ENCODE peak calls at places on chromosomes 5 and 9, in nine cellular contexts. Z, D, Y, Q, B, P, W, E and V are unnamed samples. For H3K79me2 and H3K4me1, the result is how much of the 10 kb centered on the place peaks cover.

GRCh38 chr9:107698779-107699564 is 209.4 kb upstream of the KLF4 start:
- DNase-seq in Z (no peak), D (no peak), Y (no peak), Q (no peak), B (no peak), P (no peak), W (no peak), E (no peak), V (no peak)

GRCh38 chr5:172642046-172642409 is 965 bp downstream of the NEURL1B start:
- DNase-seq in Z (no peak), D (peak), Y (no peak), Q (no peak), B (no peak), P (no peak), W (no peak), E (no peak), V (no peak)

GRCh38 chr9:120622790-120623189 is 42.8 kb upstream of the CDK5RAP2 start:
- DNase-seq in Z (no peak), D (no peak), Y (no peak), Q (no peak), B (no peak), P (no peak), W (no peak), E (no peak), V (no peak)

GRCh38 chr9:80899208-80899607 is 790.1 kb downstream of the TLE1 start:
- DNase-seq in Z (no peak), D (no peak), Y (no peak), Q (no peak), B (no peak), P (no peak), W (no peak), E (peak), V (no peak)

GRCh38 chr5:149886060-149886459 is 58.5 kb downstream of the PDE6A start:
- DNase-seq in Z (no peak), D (peak), Y (no peak), Q (no peak), B (no peak), P (no peak), W (no peak), E (no peak), V (no peak)

GRCh38 chr5:92309336-92309991 is 926.3 kb upstream of the ARRDC3 start:
- DNase-seq in Z (peak), D (peak), Y (peak), Q (peak), B (peak), P (peak), W (peak), E (peak), V (peak)

GRCh38 chr9:125995006-125995405 is 247.8 kb downstream of the PBX3 start:
- DNase-seq in Z (no peak), D (no peak), Y (no peak), Q (no peak), B (peak), P (no peak), W (no peak), E (no peak), V (no peak)

GRCh38 chr9:3740690-3741419 is 215.1 kb upstream of the RFX3 start:
- DNase-seq in Z (no peak), D (peak), Y (no peak), Q (no peak), B (no peak), P (no peak), W (no peak), E (peak), V (no peak)

GRCh38 chr5:157917909-157918809 is 59.2 kb upstream of the CLINT1 start:
- DNase-seq in Z (peak), D (peak), Y (peak), Q (peak), B (peak), P (peak), W (peak), E (peak), V (peak)

GRCh38 chr5:179553875-179554274 is 3.5 kb downstream of the RUFY1 start:
- DNase-seq in Z (no peak), D (peak), Y (peak), Q (no peak), B (no peak), P (no peak), W (no peak), E (peak), V (no peak)

GRCh38 chr5:97042981-97043380 is 99.4 kb downstream of the LIX1 start:
- DNase-seq in Z (no peak), D (no peak), Y (no peak), Q (no peak), B (no peak), P (peak), W (peak), E (no peak), V (no peak)

GRCh38 chr9:136482793-136483588 is at the start of gene SEC16A:
- DNase-seq in Z (peak), D (peak), Y (peak), Q (peak), B (peak), P (peak), W (peak), E (peak), V (peak)

GRCh38 chr5:82356808-82357671 is 78.9 kb upstream of the RPS23 start:
- DNase-seq in Z (peak), D (peak), Y (peak), Q (no peak), B (no peak), P (no peak), W (peak), E (peak), V (peak)

GRCh38 chr5:76660360-76660759 is 37.2 kb upstream of the F2RL2 start:
- DNase-seq in Z (no peak), D (no peak), Y (no peak), Q (no peak), B (no peak), P (no peak), W (no peak), E (no peak), V (no peak)

GRCh38 chr5:37834542-37835399 is 5.1 kb downstream of the GDNF start:
- DNase-seq in Z (no peak), D (no peak), Y (peak), Q (no peak), B (peak), P (peak), W (peak), E (no peak), V (peak)

GRCh38 chr5:119470851-119471451 is 18.7 kb downstream of the HSD17B4 start:
- DNase-seq in Z (peak), D (peak), Y (peak), Q (peak), B (no peak), P (peak), W (peak), E (peak), V (peak)

GRCh38 chr9:116417464-116417863 is 263.9 kb downstream of the PAPPA start:
- DNase-seq in Z (no peak), D (peak), Y (no peak), Q (no peak), B (no peak), P (no peak), W (no peak), E (no peak), V (no peak)

GRCh38 chr9:69454327-69454726 is 129.3 kb downstream of the ENTREP1 start:
- DNase-seq in Z (no peak), D (no peak), Y (no peak), Q (no peak), B (no peak), P (no peak), W (no peak), E (no peak), V (no peak)

GRCh38 chr5:28374492-28374934 is 1336.1 kb upstream of the CDH9 start:
- DNase-seq in Z (no peak), D (no peak), Y (peak), Q (no peak), B (no peak), P (no peak), W (no peak), E (peak), V (no peak)

GRCh38 chr5:66209794-66210193 is 65.7 kb downstream of the SREK1 start:
- DNase-seq in Z (no peak), D (peak), Y (no peak), Q (no peak), B (no peak), P (no peak), W (no peak), E (no peak), V (no peak)

GRCh38 chr5:143887901-143888648 is 76.1 kb downstream of the HMHB1 start:
- DNase-seq in Z (no peak), D (peak), Y (no peak), Q (no peak), B (no peak), P (no peak), W (no peak), E (peak), V (no peak)

GRCh38 chr5:150560401-150561191 is 52.7 kb downstream of the NDST1 start:
- DNase-seq in Z (peak), D (peak), Y (peak), Q (peak), B (peak), P (peak), W (peak), E (peak), V (peak)

GRCh38 chr9:2613730-2614271 is 7.8 kb upstream of the VLDLR start:
- DNase-seq in Z (no peak), D (no peak), Y (no peak), Q (no peak), B (no peak), P (no peak), W (peak), E (no peak), V (no peak)

GRCh38 chr5:80503641-80504040 is 15.7 kb downstream of the FAM151B start:
- DNase-seq in Z (no peak), D (no peak), Y (no peak), Q (no peak), B (no peak), P (no peak), W (no peak), E (no peak), V (no peak)

GRCh38 chr9:111274737-111275136 is 55.3 kb downstream of the OR2K2 start:
- DNase-seq in Z (no peak), D (no peak), Y (no peak), Q (no peak), B (no peak), P (no peak), W (no peak), E (no peak), V (no peak)

GRCh38 chr9:121735065-121735791 is 83.8 kb downstream of the DAB2IP start:
- DNase-seq in Z (no peak), D (peak), Y (peak), Q (peak), B (no peak), P (peak), W (peak), E (peak), V (no peak)

GRCh38 chr5:55936100-55936693 is 58.6 kb downstream of the IL6ST start:
- DNase-seq in Z (peak), D (peak), Y (peak), Q (peak), B (peak), P (peak), W (peak), E (peak), V (peak)

GRCh38 chr5:116482394-116482793 is 92.2 kb downstream of the SEMA6A start:
- DNase-seq in Z (no peak), D (peak), Y (no peak), Q (no peak), B (no peak), P (no peak), W (no peak), E (peak), V (no peak)

GRCh38 chr9:129724456-129725190 is 28.2 kb downstream of the PTGES start:
- DNase-seq in Z (no peak), D (no peak), Y (no peak), Q (no peak), B (peak), P (no peak), W (no peak), E (no peak), V (no peak)

GRCh38 chr5:490116-491094 is 33.8 kb downstream of the SLC9A3 start:
- DNase-seq in Z (no peak), D (no peak), Y (no peak), Q (no peak), B (no peak), P (no peak), W (no peak), E (no peak), V (no peak)

GRCh38 chr9:99224445-99224844 is 2.4 kb downstream of the SEC61B start:
- DNase-seq in Z (no peak), D (no peak), Y (no peak), Q (no peak), B (no peak), P (no peak), W (no peak), E (no peak), V (no peak)

GRCh38 chr5:177495243-177496060 is 2.0 kb downstream of the PDLIM7 start:
- DNase-seq in Z (no peak), D (peak), Y (peak), Q (peak), B (peak), P (peak), W (peak), E (peak), V (no peak)

GRCh38 chr5:78602400-78602799 is 46.2 kb downstream of the LHFPL2 start:
- DNase-seq in Z (no peak), D (no peak), Y (no peak), Q (no peak), B (no peak), P (no peak), W (no peak), E (peak), V (no peak)

GRCh38 chr9:79885093-79885857 is 313.5 kb downstream of the TLE4 start:
- DNase-seq in Z (no peak), D (no peak), Y (no peak), Q (no peak), B (no peak), P (no peak), W (no peak), E (no peak), V (no peak)

GRCh38 chr5:140633081-140633471 is at the start of gene CD14:
- DNase-seq in Z (no peak), D (peak), Y (no peak), Q (no peak), B (no peak), P (no peak), W (peak), E (peak), V (no peak)

GRCh38 chr5:80097516-80097915 is 62.4 kb downstream of the THBS4 start:
- DNase-seq in Z (no peak), D (no peak), Y (no peak), Q (no peak), B (no peak), P (peak), W (peak), E (no peak), V (no peak)

GRCh38 chr9:72557549-72557948 is 36.1 kb downstream of the TMC1 start:
- DNase-seq in Z (peak), D (peak), Y (peak), Q (no peak), B (no peak), P (no peak), W (peak), E (peak), V (no peak)

GRCh38 chr5:148482697-148483462 is 99.1 kb downstream of the FBXO38 start:
- DNase-seq in Z (peak), D (peak), Y (peak), Q (peak), B (peak), P (peak), W (peak), E (peak), V (peak)

GRCh38 chr9:127976943-127977871 is 3.6 kb downstream of the EEIG1 start:
- DNase-seq in Z (no peak), D (no peak), Y (no peak), Q (no peak), B (no peak), P (no peak), W (no peak), E (no peak), V (no peak)
- H3K79me2 ChIP-seq in Z (half or more), D (half or more), Y (half or more), Q (half or more), B (half or more), P (half or more), W (half or more), E (half or more), V (half or more)

DNA sequence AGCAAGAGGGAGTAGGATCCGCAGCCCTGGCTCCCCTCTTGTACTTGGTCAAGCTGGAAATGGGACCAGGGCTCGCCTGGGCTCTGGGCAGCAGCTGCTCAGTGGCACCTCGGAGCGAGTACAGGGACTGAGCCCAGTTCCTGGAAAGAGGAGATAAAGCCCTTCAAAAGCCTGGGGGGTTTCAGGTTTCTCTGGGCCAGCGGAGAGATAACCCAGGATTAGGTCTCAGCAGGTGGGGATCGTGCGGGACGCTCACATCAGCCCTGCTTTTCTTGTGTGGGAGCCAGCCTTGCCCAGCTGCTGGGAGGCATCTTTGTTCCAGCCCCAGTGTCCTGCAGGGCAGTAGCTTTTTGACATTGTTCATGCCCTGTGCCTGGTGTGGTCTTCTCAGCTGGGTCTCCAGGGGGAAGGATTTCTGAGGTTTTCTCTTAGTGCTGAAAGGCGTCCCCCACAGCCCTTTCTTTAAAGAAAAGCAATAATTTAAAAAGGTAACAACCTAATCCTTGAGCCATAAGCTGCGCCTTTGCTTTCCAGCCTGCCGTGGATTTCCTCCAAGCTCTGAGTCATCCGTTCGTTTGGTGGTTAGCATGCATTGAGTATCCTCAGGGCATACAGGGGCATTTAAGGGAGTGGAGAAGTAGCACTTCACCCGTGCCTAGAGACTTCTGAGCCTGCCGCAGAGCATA is 657 bp upstream of the TNC start:
- DNase-seq in Z (peak), D (peak), Y (peak), Q (no peak), B (peak), P (peak), W (peak), E (peak), V (no peak)
- TF ChIP-seq EZH2phosphoT487 in Z (no peak), D (no peak), Y (no peak), Q (no peak), B (no peak), P (peak), W (no peak), E (no peak), V (no peak)

GRCh38 chr5:14158890-14159666 is 15.9 kb downstream of the TRIO start:
- DNase-seq in Z (no peak), D (no peak), Y (no peak), Q (no peak), B (no peak), P (no peak), W (no peak), E (no peak), V (no peak)
- H3K4me1 ChIP-seq in Z (half or more), D (half or more), Y (under half), Q (under half), B (under half), P (under half), W (half or more), E (half or more), V (under half)

GRCh38 chr9:124009835-124010226 is 1.7 kb upstream of the LHX2 start:
- DNase-seq in Z (no peak), D (no peak), Y (no peak), Q (no peak), B (no peak), P (no peak), W (no peak), E (no peak), V (no peak)
- H3K79me2 ChIP-seq in Z (under half), D (under half), Y (under half), Q (under half), B (under half), P (half or more), W (under half), E (under half), V (under half)